ENCODE peak calls at places on chromosomes 11 and 22, in ten cellular contexts. One of them, this sample, is unnamed. For H3K36me3, the result is how much of the 10 kb centered on the place peaks cover.

GRCh38 chr22:38973289-38974169 is 8.6 kb upstream of the APOBEC3B start:
- DNase-seq in GM06990: no peak
- DNase-seq in psoas muscle: no peak
- DNase-seq in left lung: no peak
- DNase-seq in neural progenitor cell: peak
- DNase-seq in uterus: no peak
- DNase-seq in adrenal gland: no peak
- DNase-seq in BE2C: peak
- DNase-seq in esophagus squamous epithelium: no peak
- DNase-seq in Peyer's patch: no peak
- DNase-seq in this sample: no peak

GRCh38 chr11:58796333-58797049 is 48.0 kb downstream of the GLYATL2 start:
- DNase-seq in GM06990: no peak
- DNase-seq in psoas muscle: no peak
- DNase-seq in left lung: no peak
- DNase-seq in neural progenitor cell: no peak
- DNase-seq in uterus: no peak
- DNase-seq in adrenal gland: no peak
- DNase-seq in BE2C: no peak
- DNase-seq in esophagus squamous epithelium: no peak
- DNase-seq in Peyer's patch: no peak
- DNase-seq in this sample: no peak

GRCh38 chr11:74018331-74019005 is 9.6 kb upstream of the UCP3 start:
- DNase-seq in GM06990: no peak
- DNase-seq in psoas muscle: peak
- DNase-seq in left lung: peak
- DNase-seq in neural progenitor cell: no peak
- DNase-seq in uterus: peak
- DNase-seq in adrenal gland: peak
- DNase-seq in BE2C: no peak
- DNase-seq in esophagus squamous epithelium: no peak
- DNase-seq in Peyer's patch: peak
- DNase-seq in this sample: peak

GRCh38 chr11:44728491-44728910 is 1.7 kb downstream of the TSPAN18 start:
- DNase-seq in GM06990: no peak
- DNase-seq in psoas muscle: no peak
- DNase-seq in left lung: no peak
- DNase-seq in neural progenitor cell: peak
- DNase-seq in uterus: no peak
- DNase-seq in adrenal gland: peak
- DNase-seq in BE2C: no peak
- DNase-seq in esophagus squamous epithelium: no peak
- DNase-seq in Peyer's patch: no peak
- DNase-seq in this sample: no peak

GRCh38 chr22:21455334-21456089 is 11.7 kb upstream of the TMEM191C start:
- DNase-seq in GM06990: no peak
- DNase-seq in psoas muscle: peak
- DNase-seq in left lung: peak
- DNase-seq in neural progenitor cell: peak
- DNase-seq in uterus: no peak
- DNase-seq in adrenal gland: no peak
- DNase-seq in BE2C: no peak
- DNase-seq in esophagus squamous epithelium: no peak
- DNase-seq in Peyer's patch: no peak
- DNase-seq in this sample: peak

GRCh38 chr22:42050641-42051040 is 20.0 kb downstream of the NAGA start:
- DNase-seq in GM06990: no peak
- DNase-seq in psoas muscle: no peak
- DNase-seq in left lung: no peak
- DNase-seq in neural progenitor cell: no peak
- DNase-seq in uterus: no peak
- DNase-seq in adrenal gland: no peak
- DNase-seq in BE2C: no peak
- DNase-seq in esophagus squamous epithelium: no peak
- DNase-seq in Peyer's patch: no peak
- DNase-seq in this sample: no peak

GRCh38 chr11:9302448-9302847 is 11.9 kb downstream of the TMEM41B start:
- DNase-seq in GM06990: no peak
- DNase-seq in psoas muscle: no peak
- DNase-seq in left lung: no peak
- DNase-seq in neural progenitor cell: no peak
- DNase-seq in uterus: no peak
- DNase-seq in adrenal gland: no peak
- DNase-seq in BE2C: no peak
- DNase-seq in esophagus squamous epithelium: no peak
- DNase-seq in Peyer's patch: no peak
- DNase-seq in this sample: no peak

GRCh38 chr22:40890881-40891280 is 29.0 kb upstream of the DNAJB7 start:
- DNase-seq in GM06990: no peak
- DNase-seq in psoas muscle: no peak
- DNase-seq in left lung: no peak
- DNase-seq in neural progenitor cell: no peak
- DNase-seq in uterus: no peak
- DNase-seq in adrenal gland: no peak
- DNase-seq in BE2C: no peak
- DNase-seq in esophagus squamous epithelium: no peak
- DNase-seq in Peyer's patch: no peak
- DNase-seq in this sample: no peak

GRCh38 chr11:64916040-64916847 is 765 bp downstream of the ATG2A start:
- DNase-seq in GM06990: peak
- DNase-seq in psoas muscle: peak
- DNase-seq in left lung: peak
- DNase-seq in neural progenitor cell: peak
- DNase-seq in uterus: peak
- DNase-seq in adrenal gland: peak
- DNase-seq in BE2C: no peak
- DNase-seq in esophagus squamous epithelium: no peak
- DNase-seq in Peyer's patch: peak
- DNase-seq in this sample: no peak

GRCh38 chr11:64915366-64915887 is 1.6 kb downstream of the ATG2A start:
- DNase-seq in GM06990: no peak
- DNase-seq in psoas muscle: no peak
- DNase-seq in left lung: no peak
- DNase-seq in neural progenitor cell: peak
- DNase-seq in uterus: no peak
- DNase-seq in adrenal gland: no peak
- DNase-seq in BE2C: no peak
- DNase-seq in esophagus squamous epithelium: no peak
- DNase-seq in Peyer's patch: no peak
- DNase-seq in this sample: no peak

GRCh38 chr11:64911689-64912088 is 5.3 kb downstream of the ATG2A start:
- DNase-seq in GM06990: no peak
- DNase-seq in psoas muscle: no peak
- DNase-seq in left lung: no peak
- DNase-seq in neural progenitor cell: no peak
- DNase-seq in uterus: no peak
- DNase-seq in adrenal gland: no peak
- DNase-seq in BE2C: no peak
- DNase-seq in esophagus squamous epithelium: no peak
- DNase-seq in Peyer's patch: no peak
- DNase-seq in this sample: no peak

GRCh38 chr11:64913171-64913727 is 3.8 kb downstream of the ATG2A start:
- DNase-seq in GM06990: no peak
- DNase-seq in psoas muscle: no peak
- DNase-seq in left lung: no peak
- DNase-seq in neural progenitor cell: no peak
- DNase-seq in uterus: no peak
- DNase-seq in adrenal gland: no peak
- DNase-seq in BE2C: no peak
- DNase-seq in esophagus squamous epithelium: no peak
- DNase-seq in Peyer's patch: no peak
- DNase-seq in this sample: no peak

DNA sequence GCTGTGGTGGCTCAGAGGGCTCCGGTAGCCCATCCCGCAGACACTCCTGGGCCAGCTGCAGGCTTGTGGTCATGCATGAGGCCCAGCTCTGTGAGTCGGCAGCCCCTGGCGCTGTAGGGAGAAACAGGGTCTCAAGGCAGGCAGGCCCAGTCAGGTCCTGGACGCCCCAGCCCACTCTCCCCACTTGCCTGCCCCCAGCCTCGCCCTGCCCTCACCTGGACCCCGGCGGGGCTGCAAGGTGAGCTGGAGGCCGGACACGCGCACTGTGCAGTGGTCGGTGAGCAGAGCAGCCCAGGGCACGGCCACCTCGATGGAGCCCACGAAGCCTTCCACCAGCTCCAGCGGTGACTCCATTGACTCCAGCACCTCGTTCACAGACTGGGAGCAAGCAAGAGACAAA is 2.9 kb downstream of the ATG2A start:
- DNase-seq in GM06990: no peak
- DNase-seq in psoas muscle: no peak
- DNase-seq in left lung: no peak
- DNase-seq in neural progenitor cell: no peak
- DNase-seq in uterus: no peak
- DNase-seq in adrenal gland: no peak
- DNase-seq in BE2C: no peak
- DNase-seq in esophagus squamous epithelium: no peak
- DNase-seq in Peyer's patch: no peak
- DNase-seq in this sample: no peak
- H3K36me3 ChIP-seq in GM06990: under half
- H3K36me3 ChIP-seq in psoas muscle: under half
- H3K36me3 ChIP-seq in left lung: half or more
- H3K36me3 ChIP-seq in neural progenitor cell: under half
- H3K36me3 ChIP-seq in uterus: under half
- H3K36me3 ChIP-seq in adrenal gland: under half
- H3K36me3 ChIP-seq in BE2C: under half
- H3K36me3 ChIP-seq in esophagus squamous epithelium: half or more
- H3K36me3 ChIP-seq in Peyer's patch: under half
- H3K36me3 ChIP-seq in this sample: under half

DNA sequence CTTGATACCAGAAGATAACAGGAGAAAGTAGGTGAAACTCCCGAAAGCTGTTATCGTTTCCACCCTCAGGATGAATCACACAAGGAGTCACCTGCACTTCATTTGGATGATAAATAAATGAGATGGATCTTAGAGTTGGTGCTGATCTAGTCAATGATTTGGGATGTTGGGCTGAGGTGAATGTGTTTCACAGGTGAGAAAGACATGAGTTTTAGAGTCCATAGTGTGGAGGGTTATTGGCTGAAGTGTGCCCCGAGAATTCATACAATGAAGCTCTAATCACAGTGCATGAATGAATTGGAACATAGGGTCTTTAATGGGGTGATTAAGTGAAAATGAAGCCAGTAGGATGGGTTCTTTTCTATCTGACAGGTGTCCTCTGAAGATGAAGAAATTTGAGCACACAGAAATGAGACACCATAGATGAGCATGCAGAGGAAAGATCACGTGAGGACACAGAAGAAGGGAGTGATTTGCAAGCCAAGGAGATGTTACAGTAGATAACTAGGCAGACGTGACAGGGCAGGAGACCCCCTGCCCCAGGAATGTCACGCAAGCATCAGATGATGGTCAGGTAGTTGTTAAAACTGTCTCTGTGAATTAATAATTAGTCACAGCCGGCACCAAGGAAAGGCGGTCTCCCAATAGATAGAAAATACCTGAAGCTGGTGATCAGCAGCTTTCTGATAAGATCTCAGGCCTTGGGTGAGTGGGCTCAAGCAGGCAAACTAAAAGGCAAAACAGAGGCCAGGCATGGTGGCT is 60.2 kb upstream of the IGLL5 start:
- DNase-seq in GM06990: no peak
- DNase-seq in psoas muscle: no peak
- DNase-seq in left lung: no peak
- DNase-seq in neural progenitor cell: no peak
- DNase-seq in uterus: no peak
- DNase-seq in adrenal gland: no peak
- DNase-seq in BE2C: no peak
- DNase-seq in esophagus squamous epithelium: no peak
- DNase-seq in Peyer's patch: no peak
- DNase-seq in this sample: no peak
- TF ChIP-seq CTCF in GM06990: no peak
- TF ChIP-seq CTCF in psoas muscle: no peak
- TF ChIP-seq CTCF in left lung: no peak
- TF ChIP-seq CTCF in neural progenitor cell: no peak
- TF ChIP-seq CTCF in uterus: no peak
- TF ChIP-seq CTCF in adrenal gland: no peak
- TF ChIP-seq CTCF in BE2C: no peak
- TF ChIP-seq CTCF in esophagus squamous epithelium: no peak
- TF ChIP-seq CTCF in Peyer's patch: no peak
- TF ChIP-seq CTCF in this sample: no peak

GRCh38 chr11:112044961-112045360 is 19.8 kb downstream of the DLAT start:
- DNase-seq in GM06990: no peak
- DNase-seq in psoas muscle: no peak
- DNase-seq in left lung: no peak
- DNase-seq in neural progenitor cell: no peak
- DNase-seq in uterus: no peak
- DNase-seq in adrenal gland: no peak
- DNase-seq in BE2C: no peak
- DNase-seq in esophagus squamous epithelium: no peak
- DNase-seq in Peyer's patch: no peak
- DNase-seq in this sample: no peak

GRCh38 chr11:112049777-112050176 is 24.0 kb downstream of the PIH1D2 start:
- DNase-seq in GM06990: no peak
- DNase-seq in psoas muscle: no peak
- DNase-seq in left lung: no peak
- DNase-seq in neural progenitor cell: no peak
- DNase-seq in uterus: no peak
- DNase-seq in adrenal gland: no peak
- DNase-seq in BE2C: no peak
- DNase-seq in esophagus squamous epithelium: no peak
- DNase-seq in Peyer's patch: no peak
- DNase-seq in this sample: no peak

GRCh38 chr11:112051768-112052167 is 22.0 kb downstream of the PIH1D2 start:
- DNase-seq in GM06990: no peak
- DNase-seq in psoas muscle: no peak
- DNase-seq in left lung: no peak
- DNase-seq in neural progenitor cell: no peak
- DNase-seq in uterus: no peak
- DNase-seq in adrenal gland: no peak
- DNase-seq in BE2C: no peak
- DNase-seq in esophagus squamous epithelium: no peak
- DNase-seq in Peyer's patch: no peak
- DNase-seq in this sample: no peak

DNA sequence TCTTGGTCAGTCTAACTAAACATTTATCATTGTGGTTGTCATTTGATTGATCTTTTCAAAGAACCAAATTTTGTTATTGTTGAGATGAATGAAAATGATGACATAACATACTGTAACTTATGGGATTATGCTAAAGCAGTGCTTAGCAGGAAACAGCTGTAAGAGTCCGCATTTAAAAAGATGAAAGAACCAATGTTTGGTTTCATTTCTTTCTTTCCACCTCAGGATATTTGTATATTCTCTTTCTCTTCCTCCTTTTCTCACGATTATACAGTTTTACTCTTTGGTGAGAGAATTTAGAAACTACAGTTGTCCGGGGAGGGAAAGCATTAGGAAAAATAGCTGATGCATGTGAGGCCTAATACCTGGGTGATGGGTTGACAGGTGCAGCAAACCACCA is 23.1 kb downstream of the PIH1D2 start:
- DNase-seq in GM06990: peak
- DNase-seq in psoas muscle: no peak
- DNase-seq in left lung: no peak
- DNase-seq in neural progenitor cell: no peak
- DNase-seq in uterus: no peak
- DNase-seq in adrenal gland: no peak
- DNase-seq in BE2C: no peak
- DNase-seq in esophagus squamous epithelium: no peak
- DNase-seq in Peyer's patch: no peak
- DNase-seq in this sample: no peak
- H3K36me3 ChIP-seq in GM06990: under half
- H3K36me3 ChIP-seq in psoas muscle: under half
- H3K36me3 ChIP-seq in left lung: half or more
- H3K36me3 ChIP-seq in neural progenitor cell: under half
- H3K36me3 ChIP-seq in uterus: under half
- H3K36me3 ChIP-seq in adrenal gland: under half
- H3K36me3 ChIP-seq in BE2C: half or more
- H3K36me3 ChIP-seq in esophagus squamous epithelium: half or more
- H3K36me3 ChIP-seq in Peyer's patch: under half
- H3K36me3 ChIP-seq in this sample: under half

DNA sequence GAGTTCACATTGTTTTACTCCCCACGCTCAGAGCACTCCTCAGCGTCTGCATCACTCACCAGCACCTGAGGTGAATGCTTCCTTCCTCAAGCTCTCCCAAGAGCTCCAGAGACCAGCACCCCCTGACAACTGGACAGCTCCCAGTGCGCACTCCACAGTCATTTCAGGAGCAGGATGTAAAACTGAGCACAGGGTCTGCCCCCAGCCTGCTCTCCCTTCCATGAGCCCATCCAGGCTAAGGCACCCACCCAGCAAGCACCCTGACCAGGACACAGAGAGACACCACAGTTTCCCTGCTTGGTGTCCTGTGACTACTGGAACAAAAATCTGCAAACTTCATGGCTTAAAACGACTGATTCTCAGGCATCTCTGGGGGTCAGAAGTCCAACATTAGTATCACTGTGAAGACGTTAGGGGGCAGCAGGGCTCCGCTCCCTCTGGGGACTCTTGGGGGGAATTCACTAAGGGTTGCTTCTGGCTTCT is 3.3 kb downstream of the SCGB1D2 start:
- DNase-seq in GM06990: peak
- DNase-seq in psoas muscle: no peak
- DNase-seq in left lung: no peak
- DNase-seq in neural progenitor cell: peak
- DNase-seq in uterus: no peak
- DNase-seq in adrenal gland: no peak
- DNase-seq in BE2C: peak
- DNase-seq in esophagus squamous epithelium: no peak
- DNase-seq in Peyer's patch: no peak
- DNase-seq in this sample: no peak
- TF ChIP-seq CTCF in GM06990: peak
- TF ChIP-seq CTCF in psoas muscle: no peak
- TF ChIP-seq CTCF in left lung: no peak
- TF ChIP-seq CTCF in neural progenitor cell: peak
- TF ChIP-seq CTCF in uterus: no peak
- TF ChIP-seq CTCF in adrenal gland: no peak
- TF ChIP-seq CTCF in BE2C: peak
- TF ChIP-seq CTCF in esophagus squamous epithelium: no peak
- TF ChIP-seq CTCF in Peyer's patch: no peak
- TF ChIP-seq CTCF in this sample: no peak

This sample was measured in pancreas.